ENCODE peak calls at places on chromosomes 5 and 9, in ten cellular contexts. G is body of pancreas, Z is nephron progenitor cell, X is IMR-90, T is cardiac muscle cell, C is A549, B is esophagus squamous epithelium, L is AG09309, O is right atrium auricular region, U is kidney. D is an unnamed sample.

GRCh38 chr5:14064841-14065240 is 78.3 kb upstream of the TRIO start:
- DNase-seq in U (no peak), T (no peak), O (no peak), L (no peak), G (no peak), Z (no peak), C (no peak), B (no peak), X (peak; percentile 67), D (no peak)

GRCh38 chr5:149466457-149466972 is 84.7 kb downstream of the CSNK1A1 start:
- DNase-seq in U (no peak), O (no peak), T (peak; percentile 56), L (no peak), G (no peak), Z (peak; percentile 30), B (no peak), C (peak; percentile 65), X (peak; percentile 95), D (peak; percentile 67)

GRCh38 chr9:81632599-81632998 is 56.7 kb downstream of the TLE1 start:
- DNase-seq in L (peak; percentile 59), Z (no peak), C (peak; percentile 54), B (no peak), U (no peak), O (no peak), T (peak; percentile 89), G (no peak), X (peak; percentile 94), D (no peak)

GRCh38 chr9:27361401-27361953 is 64.5 kb upstream of the EQTN start:
- DNase-seq in U (no peak), L (no peak), X (no peak), G (no peak), C (no peak), T (no peak), O (no peak), B (no peak), Z (no peak), D (no peak)

GRCh38 chr5:57066921-57067914 is 106.6 kb upstream of the GPBP1 start:
- DNase-seq in X (peak; percentile 32), B (no peak), L (no peak), Z (no peak), O (no peak), T (no peak), G (no peak), U (no peak), C (no peak), D (no peak)

GRCh38 chr9:125989090-125989501 is 241.9 kb downstream of the PBX3 start:
- DNase-seq in G (no peak), O (no peak), X (no peak), T (no peak), L (no peak), Z (no peak), U (peak; percentile 35), C (no peak), B (no peak), D (no peak)

GRCh38 chr5:139982975-139983240 is 60.2 kb downstream of the NRG2 start:
- DNase-seq in O (no peak), C (no peak), T (no peak), L (no peak), X (no peak), Z (no peak), U (no peak), G (no peak), B (no peak), D (no peak)

GRCh38 chr9:127457191-127457878 is 6.0 kb downstream of the LRSAM1 start:
- DNase-seq in T (no peak), U (no peak), B (no peak), O (no peak), X (no peak), C (no peak), G (no peak), L (no peak), Z (no peak), D (no peak)

GRCh38 chr9:124771867-124772621 is 933 bp upstream of the NR6A1 start:
- DNase-seq in X (peak; percentile 68), O (no peak), L (no peak), B (no peak), U (peak; percentile 89), T (peak; percentile 81), Z (peak; percentile 87), G (peak; percentile 74), C (peak; percentile 80), D (peak; percentile 80)

GRCh38 chr9:93097496-93098205 is 1.6 kb downstream of the CARD19 start:
- DNase-seq in T (no peak), X (peak; percentile 12), B (no peak), C (no peak), U (peak; percentile 76), G (no peak), O (no peak), L (no peak), Z (no peak), D (peak; percentile 53)

GRCh38 chr5:102561894-102562760 is 63.3 kb upstream of the SLCO6A1 start:
- DNase-seq in Z (peak; percentile 53), O (no peak), L (no peak), G (no peak), T (peak; percentile 55), C (peak; percentile 39), B (no peak), X (peak; percentile 1), U (no peak), D (peak; percentile 30)
- TF ChIP-seq CTCF in Z (peak; percentile 65), O (peak; percentile 24), L (peak; percentile 81), G (no peak), T (peak; percentile 87), C (peak; percentile 29), B (peak; percentile 7), X (peak; percentile 39), U (peak; percentile 61), D (peak; percentile 11)

DNA sequence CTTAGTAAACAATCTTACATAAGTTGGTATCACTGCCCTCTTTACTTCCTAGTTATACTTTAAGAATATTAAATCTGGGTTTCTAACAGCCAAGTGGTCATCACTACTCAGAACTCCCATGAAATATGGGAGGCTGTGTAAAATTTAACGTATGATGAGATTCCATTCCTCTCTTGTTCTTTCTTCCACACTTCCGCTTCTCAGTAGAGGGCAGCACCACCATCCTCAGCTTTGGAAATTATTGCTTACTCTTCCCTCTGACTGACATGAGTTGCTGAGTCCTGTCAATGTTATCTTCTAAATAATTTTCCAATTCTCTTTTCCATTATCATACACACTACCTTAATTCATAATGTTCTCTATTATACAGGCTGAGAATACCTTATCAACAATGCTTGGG is 194.0 kb downstream of the RFX3 start:
- DNase-seq in T (no peak), Z (no peak), G (peak; percentile 10), U (no peak), X (no peak), O (no peak), B (no peak), L (no peak), C (peak; percentile 27), D (peak; percentile 16)
- TF ChIP-seq CTCF in T (peak; percentile 33), Z (peak; percentile 32), G (peak; percentile 57), U (no peak), X (no peak), O (no peak), B (peak; percentile 21), L (peak; percentile 14), C (peak; percentile 44), D (no peak)

DNA sequence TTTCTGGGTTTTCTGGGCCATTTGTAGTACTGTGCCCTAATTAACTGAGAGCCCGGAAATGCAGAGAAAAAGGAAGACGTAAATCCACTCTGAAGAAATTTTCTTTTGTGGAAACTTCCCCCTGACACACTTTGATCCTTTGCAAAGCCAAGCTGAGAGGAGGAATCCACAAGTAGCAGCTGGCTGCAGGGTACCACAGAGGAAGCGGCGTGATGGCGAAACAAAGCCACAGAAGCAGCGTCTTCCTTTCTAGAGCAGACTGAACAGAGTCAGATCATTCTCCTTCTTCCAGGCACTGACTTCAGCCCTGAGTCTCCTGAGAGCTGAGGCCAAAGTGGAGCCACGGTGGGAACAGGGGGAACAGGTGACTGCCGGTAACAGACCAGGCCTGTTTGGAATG is 47.1 kb upstream of the ZNF354A start:
- DNase-seq in G (peak; percentile 48), X (no peak), C (no peak), T (no peak), U (peak; percentile 43), B (no peak), O (no peak), Z (no peak), L (no peak), D (no peak)
- TF ChIP-seq CTCF in G (no peak), X (no peak), C (no peak), T (no peak), U (no peak), B (no peak), O (no peak), Z (no peak), L (no peak), D (no peak)

GRCh38 chr9:16575142-16575877 is 295.2 kb downstream of the BNC2 start:
- DNase-seq in U (no peak), L (no peak), T (peak; percentile 41), Z (no peak), C (peak; percentile 45), O (no peak), G (no peak), B (no peak), X (no peak), D (no peak)
- TF ChIP-seq CTCF in U (peak; percentile 7), L (peak; percentile 26), T (no peak), Z (no peak), C (peak; percentile 38), O (no peak), G (no peak), B (no peak), X (no peak), D (no peak)

DNA sequence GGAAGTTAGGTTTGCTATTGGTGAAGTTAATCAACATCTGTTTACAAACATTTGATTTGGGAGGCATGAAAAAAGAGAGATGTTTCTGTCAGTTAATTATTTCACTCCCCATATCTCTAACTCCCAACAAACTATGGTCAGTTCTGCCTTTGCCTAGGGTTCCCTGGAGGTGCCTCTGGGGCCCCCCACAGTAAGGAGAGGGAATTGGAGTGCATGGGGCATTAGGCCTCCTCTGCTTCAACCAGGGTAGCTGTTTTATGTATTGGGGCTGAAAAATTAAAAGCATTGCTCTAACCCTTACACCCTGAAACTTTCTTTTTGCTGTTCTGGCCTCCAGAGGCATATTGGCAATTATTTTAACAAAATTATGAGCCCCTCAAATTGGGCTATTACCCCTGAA is 32.3 kb downstream of the RUSC2 start:
- DNase-seq in Z (no peak), L (no peak), G (no peak), B (no peak), O (no peak), T (no peak), U (no peak), X (no peak), C (no peak), D (no peak)
- TF ChIP-seq CTCF in Z (no peak), L (peak; percentile 28), G (no peak), B (no peak), O (no peak), T (peak; percentile 13), U (no peak), X (peak; percentile 36), C (no peak), D (no peak)

GRCh38 chr5:43646997-43647396 is 44.0 kb downstream of the NNT start:
- DNase-seq in L (no peak), B (no peak), U (no peak), Z (no peak), C (peak; percentile 8), T (no peak), X (peak; percentile 57), O (no peak), G (no peak), D (no peak)
- TF ChIP-seq CTCF in L (peak; percentile 23), B (no peak), U (no peak), Z (no peak), C (no peak), T (peak; percentile 19), X (peak; percentile 17), O (no peak), G (no peak), D (no peak)

GRCh38 chr5:68745459-68745858 is 348.4 kb upstream of the SLC30A5 start:
- DNase-seq in Z (no peak), L (no peak), X (peak; percentile 2), B (no peak), U (no peak), C (peak; percentile 17), O (no peak), T (peak; percentile 58), G (no peak), D (peak; percentile 6)
- TF ChIP-seq CTCF in Z (no peak), L (peak; percentile 49), X (peak; percentile 30), B (no peak), U (peak; percentile 31), C (peak; percentile 34), O (no peak), T (peak; percentile 54), G (no peak), D (no peak)